ENCODE peak calls at places on chromosomes 7 and 10, in ten cellular contexts. K, O, Q, V, G, L, X, Y, D and F are unnamed samples.

GRCh38 chr7:155324918-155325235 is 27.2 kb downstream of the INSIG1 start:
- DNase-seq in D (no peak), Y (no peak), K (no peak), G (no peak), O (no peak), L (no peak), X (no peak), V (no peak), Q (no peak), F (no peak)

GRCh38 chr7:134750083-134751062 is 29.1 kb upstream of the CALD1 start:
- DNase-seq in O (peak), L (no peak), V (peak), G (peak), D (peak), Q (peak), Y (no peak), K (peak), X (peak), F (peak)

GRCh38 chr7:80379034-80379433 is 132.8 kb downstream of the GNAT3 start:
- DNase-seq in G (peak), K (no peak), X (peak), Y (no peak), Q (no peak), D (no peak), V (no peak), O (no peak), L (no peak), F (no peak)

GRCh38 chr7:11427686-11428273 is 404.2 kb downstream of the THSD7A start:
- DNase-seq in K (peak), V (no peak), G (peak), O (peak), D (no peak), Q (no peak), Y (no peak), X (peak), L (no peak), F (peak)

GRCh38 chr10:114313139-114313538 is 74.1 kb downstream of the VWA2 start:
- DNase-seq in D (no peak), L (no peak), V (no peak), O (no peak), G (no peak), Y (no peak), X (no peak), K (no peak), Q (no peak), F (no peak)

GRCh38 chr7:74223711-74224510 is 14.1 kb downstream of the LAT2 start:
- DNase-seq in G (no peak), X (no peak), V (no peak), K (no peak), L (no peak), Q (no peak), D (no peak), Y (no peak), O (no peak), F (no peak)

GRCh38 chr10:76544789-76545188 is 1092.8 kb downstream of the KCNMA1 start:
- DNase-seq in D (no peak), O (no peak), L (no peak), Y (no peak), K (no peak), Q (no peak), G (no peak), X (peak), V (no peak), F (no peak)

GRCh38 chr7:1343551-1343950 is 110.9 kb downstream of the UNCX start:
- DNase-seq in O (no peak), Y (no peak), L (no peak), K (no peak), V (peak), D (no peak), G (no peak), Q (no peak), X (no peak), F (no peak)

GRCh38 chr7:36969376-36969775 is 245.1 kb upstream of the AOAH start:
- DNase-seq in O (no peak), D (no peak), Q (no peak), G (no peak), K (peak), L (no peak), V (no peak), Y (no peak), X (no peak), F (no peak)
- TF ChIP-seq CTCF in O (no peak), D (no peak), Q (no peak), G (no peak), K (no peak), L (no peak), V (no peak), Y (no peak), X (no peak), F (no peak)

GRCh38 chr10:84237199-84238051 is 3.9 kb downstream of the LRIT1 start:
- DNase-seq in K (no peak), D (no peak), L (no peak), X (no peak), V (peak), O (peak), Y (no peak), G (no peak), Q (no peak), F (no peak)
- H3K4me3 ChIP-seq in K (no peak), D (no peak), L (no peak), X (no peak), V (no peak), O (no peak), Y (no peak), G (no peak), Q (no peak), F (no peak)

GRCh38 chr10:73819513-73820093 is 8.2 kb upstream of the NDST2 start:
- DNase-seq in G (peak), O (no peak), L (no peak), X (no peak), K (no peak), D (peak), Y (peak), V (no peak), Q (peak), F (no peak)
- TF ChIP-seq CTCF in G (peak), O (peak), L (no peak), X (no peak), K (no peak), D (no peak), Y (no peak), V (peak), Q (no peak), F (no peak)

DNA sequence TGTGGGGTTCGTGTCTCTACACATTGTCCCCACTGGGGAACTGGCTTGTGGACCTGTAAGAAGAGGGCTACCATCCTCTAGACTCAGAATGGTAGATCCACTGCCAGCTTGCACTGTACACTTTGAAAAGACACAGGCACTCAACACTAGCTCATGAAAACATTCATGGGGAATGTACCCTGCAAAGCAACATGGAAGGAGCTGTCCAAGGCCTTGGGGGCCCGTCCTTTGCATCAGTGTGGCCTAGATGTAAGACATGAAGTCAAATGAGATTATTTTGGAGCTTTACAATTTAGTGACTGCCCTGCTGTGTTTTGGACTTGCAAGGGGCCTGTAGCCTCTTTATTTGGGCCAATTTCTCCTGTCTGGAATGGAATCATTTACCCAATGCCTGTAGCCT is 399.0 kb upstream of the PCDH15 start:
- DNase-seq in K (no peak), L (no peak), O (no peak), V (no peak), X (no peak), Q (no peak), Y (no peak), D (no peak), G (no peak), F (no peak)
- H3K4me3 ChIP-seq in K (no peak), L (no peak), O (no peak), V (no peak), X (no peak), Q (no peak), Y (no peak), D (no peak), G (no peak), F (no peak)

DNA sequence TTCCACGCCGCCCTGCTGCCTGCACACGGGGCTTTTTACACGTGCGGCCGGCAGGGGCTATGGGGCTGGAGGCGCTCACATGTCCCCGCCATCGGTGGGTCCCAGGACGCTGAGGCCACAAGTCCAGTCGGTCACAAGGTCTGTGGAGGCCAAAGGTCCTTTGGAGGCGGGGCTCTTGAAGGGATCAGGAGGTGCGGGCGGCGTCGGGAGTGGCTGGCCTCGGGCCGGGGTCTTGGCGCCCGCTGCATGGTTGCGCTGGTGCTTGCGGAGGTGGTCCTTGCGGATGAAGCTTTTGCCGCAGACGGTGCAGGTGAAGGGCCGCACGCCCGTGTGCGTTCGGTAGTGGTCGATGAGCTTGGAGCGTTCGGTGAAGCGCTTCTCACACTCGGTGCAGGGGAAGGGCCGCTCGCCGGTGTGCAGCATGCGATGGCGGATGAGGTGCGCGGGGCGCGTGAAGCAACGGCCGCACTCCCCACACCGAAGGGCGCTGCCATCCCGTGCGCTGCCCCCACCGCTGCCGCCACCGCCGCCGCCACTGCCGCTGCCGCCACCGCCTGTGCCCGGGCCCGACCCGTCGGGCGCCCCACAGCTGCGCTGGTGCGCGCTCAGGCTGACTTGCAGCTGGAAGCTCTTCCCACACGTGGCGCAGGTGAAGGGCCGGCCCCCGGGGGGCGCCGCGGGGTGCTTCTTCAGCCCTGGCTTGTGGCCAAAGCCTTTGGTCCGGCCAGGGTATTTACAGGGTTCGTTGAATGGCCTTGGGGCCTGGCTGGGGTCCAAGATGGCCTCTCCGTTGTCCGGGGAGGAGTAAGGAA is 13.7 kb upstream of the ZNF777 start:
- DNase-seq in V (no peak), L (no peak), O (no peak), Y (no peak), G (no peak), K (no peak), Q (no peak), X (no peak), D (no peak), F (no peak)
- TF ChIP-seq CTCF in V (no peak), L (no peak), O (no peak), Y (no peak), G (no peak), K (peak), Q (no peak), X (no peak), D (no peak), F (no peak)